ENCODE peak calls at places on chromosomes 13 and 19, in four cellular contexts. T is NCI-H1092; Y is stimulated activated CD4-positive, alpha-beta T cell treated with anti-CD3 and anti-CD28 coated beads, TNF-alpha, amount 100 ng/mL, for 4 hours; Q is NCI-H69. Z is an unnamed sample.

GRCh38 chr13:25587581-25587980 is 215.8 kb downstream of the ATP8A2 start:
- DNase-seq in Q (no peak), Y (no peak), T (no peak), Z (no peak)

GRCh38 chr19:23436318-23436717 is 41.0 kb upstream of the ZNF91 start:
- DNase-seq in Q (no peak), Y (no peak), T (no peak), Z (no peak)

GRCh38 chr19:49891393-49891792 is 5.3 kb downstream of the IL4I1 start:
- DNase-seq in T (no peak), Q (no peak), Y (no peak), Z (no peak)

GRCh38 chr13:40665061-40665753 is 1.2 kb downstream of the FOXO1 start:
- DNase-seq in T (no peak), Q (peak), Y (no peak), Z (peak)

GRCh38 chr13:36981156-36981743 is 17.9 kb downstream of the ALG5 start:
- DNase-seq in Y (no peak), T (peak), Q (peak), Z (peak)

GRCh38 chr19:48757741-48758144 is 2.4 kb downstream of the FGF21 start:
- DNase-seq in Y (no peak), Q (no peak), T (no peak), Z (no peak)

GRCh38 chr13:51801631-51802099 is 2.3 kb downstream of the DHRS12 start:
- DNase-seq in T (peak), Y (no peak), Q (peak), Z (peak)

GRCh38 chr13:95002968-95003813 is 290.8 kb upstream of the SOX21 start:
- DNase-seq in T (peak), Q (peak), Y (no peak), Z (no peak)

GRCh38 chr13:59452189-59452588 is 711.5 kb downstream of the DIAPH3 start:
- DNase-seq in Y (no peak), Q (peak), T (peak), Z (peak)

GRCh38 chr13:110797230-110797877 is 83.9 kb downstream of the ING1 start:
- DNase-seq in T (no peak), Y (no peak), Q (no peak), Z (no peak)

GRCh38 chr13:66886248-66886647 is 343.9 kb downstream of the PCDH9 start:
- DNase-seq in Q (peak), T (peak), Y (no peak), Z (peak)

GRCh38 chr19:5309438-5310204 is 31.0 kb downstream of the PTPRS start:
- DNase-seq in Y (no peak), T (no peak), Q (peak), Z (no peak)

GRCh38 chr13:50745542-50745941 is 98.0 kb downstream of the DLEU7 start:
- DNase-seq in T (no peak), Y (no peak), Q (no peak), Z (no peak)

GRCh38 chr13:99028890-99029289 is 51.0 kb upstream of the DOCK9 start:
- DNase-seq in T (peak), Q (peak), Y (no peak), Z (no peak)

GRCh38 chr19:45769821-45770191 is 754 bp upstream of the SIX5 start:
- DNase-seq in Y (peak), T (no peak), Q (peak), Z (peak)

GRCh38 chr13:88031980-88032562 is 360.9 kb downstream of the SLITRK5 start:
- DNase-seq in T (no peak), Y (no peak), Q (peak), Z (no peak)

Z was measured in Ammon's horn.